ENCODE peak calls at places on chromosome 19, in four cellular contexts. C, F, X and K are unnamed samples. For H3K4me1, the result is how much of the 10 kb centered on the place peaks cover.

GRCh38 chr19:6613711-6614110 is 22.8 kb upstream of the CD70 start:
- DNase-seq in C (no peak), F (no peak), X (no peak), K (peak)

GRCh38 chr19:18388328-18389094 is 2.6 kb downstream of the GDF15 start:
- DNase-seq in C (peak), F (peak), X (peak), K (peak)

GRCh38 chr19:12665281-12665573 is 1.3 kb downstream of the MAN2B1 start:
- DNase-seq in C (no peak), F (no peak), X (no peak), K (peak)

GRCh38 chr19:34431681-34432402 is 3.7 kb downstream of the UBA2 start:
- DNase-seq in C (no peak), F (no peak), X (peak), K (no peak)

GRCh38 chr19:32861596-32861995 is 8.0 kb downstream of the SLC7A9 start:
- DNase-seq in C (no peak), F (no peak), X (no peak), K (no peak)

GRCh38 chr19:53132231-53132991 is at the start of gene ZNF415:
- DNase-seq in C (peak), F (peak), X (peak), K (peak)

GRCh38 chr19:46069841-46070341 is 29.1 kb upstream of the IGFL4 start:
- DNase-seq in C (no peak), F (no peak), X (peak), K (no peak)

GRCh38 chr19:13824703-13825102 is 29.5 kb downstream of the ZSWIM4 start:
- DNase-seq in C (no peak), F (no peak), X (no peak), K (no peak)

GRCh38 chr19:45645631-45646344 is 6.6 kb upstream of the EML2 start:
- DNase-seq in C (peak), F (no peak), X (peak), K (peak)

GRCh38 chr19:45791744-45792481 is 732 bp downstream of the DMWD start:
- DNase-seq in C (no peak), F (no peak), X (no peak), K (no peak)

GRCh38 chr19:4575267-4575793 is 15.8 kb upstream of the SEMA6B start:
- DNase-seq in C (peak), F (no peak), X (no peak), K (no peak)

GRCh38 chr19:33634361-33635091 is 12.8 kb downstream of the CHST8 start:
- DNase-seq in C (no peak), F (no peak), X (no peak), K (no peak)

GRCh38 chr19:18007939-18008673 is at the start of gene ARRDC2:
- DNase-seq in C (peak), F (peak), X (peak), K (peak)

GRCh38 chr19:55096061-55096701 is 20.5 kb downstream of the EPS8L1 start:
- DNase-seq in C (no peak), F (no peak), X (no peak), K (no peak)

GRCh38 chr19:9914315-9915207 is 21.8 kb downstream of the OLFM2 start:
- DNase-seq in C (peak), F (peak), X (peak), K (peak)

GRCh38 chr19:44576843-44577565 is 36.4 kb upstream of the IGSF23 start:
- DNase-seq in C (no peak), F (no peak), X (peak), K (no peak)

GRCh38 chr19:5719274-5719960 is 529 bp downstream of the LONP1 start:
- DNase-seq in C (no peak), F (no peak), X (peak), K (peak)

GRCh38 chr19:55063492-55063843 is 520 bp upstream of the RDH13 start:
- DNase-seq in C (no peak), F (no peak), X (no peak), K (no peak)

GRCh38 chr19:13881231-13881691 is 4.3 kb downstream of the NANOS3 start:
- DNase-seq in C (no peak), F (no peak), X (no peak), K (peak)

GRCh38 chr19:14580623-14581237 is 2.2 kb upstream of the CLEC17A start:
- DNase-seq in C (no peak), F (no peak), X (no peak), K (no peak)

GRCh38 chr19:2455481-2456300 is 1.1 kb downstream of the LMNB2 start:
- DNase-seq in C (peak), F (no peak), X (no peak), K (peak)

GRCh38 chr19:29370276-29370675 is 155.5 kb upstream of the VSTM2B start:
- DNase-seq in C (no peak), F (no peak), X (no peak), K (no peak)

GRCh38 chr19:34305221-34306058 is 51.1 kb downstream of the GARRE1 start:
- DNase-seq in C (no peak), F (no peak), X (peak), K (no peak)

GRCh38 chr19:17579523-17580244 is 24.2 kb downstream of the COLGALT1 start:
- DNase-seq in C (peak), F (peak), X (peak), K (no peak)

GRCh38 chr19:3981736-3982681 is 3.3 kb downstream of the EEF2 start:
- DNase-seq in C (no peak), F (no peak), X (no peak), K (no peak)

GRCh38 chr19:46907880-46908279 is 47.1 kb downstream of the ARHGAP35 start:
- DNase-seq in C (peak), F (no peak), X (no peak), K (no peak)

GRCh38 chr19:27793128-27793643 is 1419.8 kb downstream of the UQCRFS1 start:
- DNase-seq in C (peak), F (peak), X (no peak), K (no peak)

GRCh38 chr19:39128511-39129079 is 3.0 kb downstream of the PAK4 start:
- DNase-seq in C (no peak), F (no peak), X (peak), K (no peak)

GRCh38 chr19:39130337-39131254 is 5.0 kb downstream of the PAK4 start:
- DNase-seq in C (no peak), F (no peak), X (no peak), K (no peak)

GRCh38 chr19:39127812-39128510 is 2.4 kb downstream of the PAK4 start:
- DNase-seq in C (no peak), F (no peak), X (no peak), K (no peak)

GRCh38 chr19:39131255-39131755 is 5.7 kb downstream of the PAK4 start:
- DNase-seq in C (peak), F (no peak), X (no peak), K (no peak)

DNA sequence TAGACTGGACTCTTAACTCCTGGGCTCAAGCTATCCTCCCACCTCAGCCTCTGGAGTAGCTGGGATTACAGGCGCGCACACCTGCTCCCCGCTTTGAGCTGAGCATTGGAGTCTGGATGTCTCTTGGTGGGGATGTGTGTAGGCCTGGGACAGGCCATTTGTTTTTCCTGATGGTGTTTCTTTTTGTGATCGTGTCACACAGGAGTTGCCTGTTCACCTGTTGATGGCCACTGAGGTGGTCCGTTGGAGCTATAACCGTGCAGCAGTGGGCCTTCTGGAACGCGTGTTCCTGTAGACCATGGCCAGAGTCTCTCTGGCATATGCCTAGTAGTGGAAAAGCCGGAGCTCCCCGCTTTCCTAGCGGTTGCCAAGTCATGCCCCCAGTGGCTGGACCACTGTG is 3.5 kb downstream of the PAK4 start:
- DNase-seq in C (no peak), F (no peak), X (no peak), K (no peak)
- H3K4me1 ChIP-seq in C (under half), F (under half), X (under half), K (under half)

GRCh38 chr19:1164684-1165531 is 9.2 kb downstream of the SBNO2 start:
- DNase-seq in C (peak), F (no peak), X (no peak), K (peak)
- H3K4me1 ChIP-seq in C (under half), F (under half), X (under half), K (under half)

GRCh38 chr19:35858311-35858710 is 1.6 kb downstream of the KIRREL2 start:
- DNase-seq in C (no peak), F (no peak), X (no peak), K (no peak)

GRCh38 chr19:35860818-35861639 is 4.3 kb downstream of the KIRREL2 start:
- DNase-seq in C (no peak), F (peak), X (no peak), K (no peak)

GRCh38 chr19:35861640-35862160 is 5.0 kb downstream of the KIRREL2 start:
- DNase-seq in C (no peak), F (no peak), X (no peak), K (no peak)

GRCh38 chr19:35860436-35860817 is 3.7 kb downstream of the KIRREL2 start:
- DNase-seq in C (no peak), F (no peak), X (no peak), K (no peak)

GRCh38 chr19:35859414-35859813 is 2.7 kb downstream of the KIRREL2 start:
- DNase-seq in C (no peak), F (no peak), X (no peak), K (no peak)
- H3K4me1 ChIP-seq in C (under half), F (under half), X (under half), K (under half)

DNA sequence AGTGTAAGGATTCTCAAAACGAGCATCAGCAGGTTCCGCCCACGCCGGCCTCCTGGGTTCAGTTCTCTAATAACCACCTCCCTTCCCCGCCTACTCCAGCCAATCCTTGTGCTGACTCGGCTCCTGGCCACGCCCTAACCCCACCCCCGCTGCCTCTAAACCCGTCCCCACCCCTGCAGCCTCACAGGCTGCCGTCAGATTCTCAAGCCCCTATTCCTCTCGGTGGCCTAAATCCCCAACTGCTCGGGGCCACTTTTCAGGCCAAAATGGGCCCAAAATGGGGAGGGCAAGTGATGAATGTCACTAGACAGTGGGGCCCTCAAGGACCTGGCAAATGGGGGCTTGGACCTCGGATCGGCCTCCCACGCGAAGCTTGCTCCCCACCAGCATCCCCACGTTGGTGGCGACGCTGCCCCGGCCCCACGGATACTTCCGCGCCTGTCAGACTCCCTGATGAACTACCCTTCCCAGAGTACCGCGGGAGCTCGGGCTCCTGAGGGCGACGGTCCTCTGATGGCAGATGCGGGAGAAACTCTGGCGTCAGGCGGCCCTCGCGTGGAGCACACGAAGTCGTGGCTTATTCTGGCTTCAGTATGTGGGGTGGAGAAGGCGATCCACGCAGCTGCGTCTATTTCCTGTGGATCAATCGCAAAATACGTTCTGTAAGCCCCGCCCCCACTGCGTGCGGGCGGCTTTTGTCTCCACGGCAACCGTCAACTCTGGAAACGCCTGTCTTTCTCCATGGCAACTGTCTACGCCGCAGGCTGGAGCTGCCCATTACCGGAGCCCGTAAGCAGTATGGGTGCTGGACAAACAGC is 24.8 kb downstream of the ZNF473 start:
- DNase-seq in C (peak), F (peak), X (peak), K (peak)
- H3K4me1 ChIP-seq in C (under half), F (under half), X (under half), K (under half)

GRCh38 chr19:38692458-38693379 is 45.3 kb downstream of the ACTN4 start:
- DNase-seq in C (no peak), F (no peak), X (no peak), K (no peak)
- H3K4me1 ChIP-seq in C (under half), F (under half), X (under half), K (half or more)

GRCh38 chr19:42250249-42250665 is 4.7 kb downstream of the ERF start:
- DNase-seq in C (peak), F (no peak), X (no peak), K (no peak)

GRCh38 chr19:42249149-42249750 is 5.7 kb downstream of the ERF start:
- DNase-seq in C (no peak), F (no peak), X (no peak), K (no peak)

GRCh38 chr19:42248270-42249148 is 6.1 kb upstream of the GSK3A start:
- DNase-seq in C (no peak), F (no peak), X (no peak), K (no peak)

GRCh38 chr19:42250666-42251531 is 4.0 kb downstream of the ERF start:
- DNase-seq in C (peak), F (no peak), X (no peak), K (no peak)

DNA sequence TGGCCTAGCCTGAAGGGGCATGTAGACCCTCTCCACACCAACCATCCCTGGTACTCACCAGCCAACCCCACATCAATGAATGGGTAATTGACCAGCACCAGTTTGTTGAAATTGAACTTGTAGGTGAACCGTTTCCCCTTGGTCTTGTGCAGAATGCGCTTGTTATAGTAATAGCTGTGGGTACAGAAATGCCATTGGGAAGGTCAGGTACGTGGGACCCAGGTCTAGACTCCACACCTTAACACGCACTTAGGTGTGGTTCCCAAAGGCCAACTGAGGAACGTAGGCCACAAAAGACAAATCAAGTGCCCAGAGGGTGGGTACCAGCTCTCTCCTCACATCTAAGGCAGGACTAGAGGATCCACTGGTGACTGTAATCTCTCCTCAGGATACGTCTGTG is 5.2 kb downstream of the ERF start:
- DNase-seq in C (no peak), F (no peak), X (no peak), K (no peak)
- H3K4me1 ChIP-seq in C (under half), F (under half), X (under half), K (under half)

DNA sequence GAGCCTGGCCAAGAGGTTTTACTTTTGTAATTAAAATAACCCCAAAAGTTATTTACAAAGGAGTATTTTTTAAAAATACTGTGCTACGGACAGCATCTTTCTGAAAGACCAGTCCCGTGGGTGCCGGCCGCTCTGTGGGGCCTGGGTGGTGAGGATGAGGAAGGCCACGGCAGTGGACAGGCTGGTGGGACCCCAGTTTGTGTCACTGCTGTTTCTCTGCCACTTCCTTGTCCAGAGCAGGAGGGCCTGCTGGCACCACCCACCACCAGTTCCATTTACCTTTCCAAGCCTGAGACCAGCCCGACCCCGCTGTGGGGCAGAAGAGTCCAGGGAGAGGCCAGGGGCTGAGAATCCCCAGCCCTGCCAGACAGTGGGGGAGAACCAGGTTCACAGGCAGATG is 23.8 kb downstream of the ELAVL1 start:
- DNase-seq in C (no peak), F (no peak), X (no peak), K (no peak)
- H3K4me1 ChIP-seq in C (under half), F (under half), X (under half), K (under half)

DNA sequence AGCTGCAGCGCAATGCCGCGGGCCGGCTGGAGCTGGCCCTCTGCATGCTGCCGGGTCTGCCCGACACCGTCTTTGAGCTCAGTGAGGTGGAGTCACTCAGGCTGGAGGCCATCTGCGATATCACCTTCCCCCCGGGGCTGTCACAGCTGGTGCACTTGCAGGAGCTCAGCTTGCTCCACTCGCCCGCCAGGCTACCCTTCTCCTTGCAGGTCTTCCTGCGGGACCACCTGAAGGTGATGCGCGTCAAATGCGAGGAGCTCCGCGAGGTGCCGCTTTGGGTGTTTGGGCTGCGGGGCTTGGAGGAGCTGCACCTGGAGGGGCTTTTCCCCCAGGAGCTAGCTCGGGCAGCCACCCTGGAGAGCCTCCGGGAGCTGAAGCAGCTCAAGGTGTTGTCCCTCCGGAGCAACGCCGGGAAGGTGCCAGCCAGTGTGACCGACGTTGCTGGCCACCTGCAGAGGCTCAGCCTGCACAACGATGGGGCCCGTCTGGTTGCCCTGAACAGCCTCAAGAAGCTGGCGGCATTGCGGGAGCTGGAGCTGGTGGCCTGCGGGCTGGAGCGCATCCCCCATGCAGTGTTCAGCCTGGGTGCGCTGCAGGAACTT is 3.8 kb upstream of the MAP2K7 start:
- DNase-seq in C (no peak), F (no peak), X (no peak), K (no peak)
- H3K4me1 ChIP-seq in C (under half), F (under half), X (under half), K (under half)